ENCODE peak calls at places on chromosomes 12 and 14, in four cellular contexts. One of them, this sample, is unnamed.

GRCh38 chr12:68406134-68406576 is 74.0 kb upstream of the MDM1 start:
- DNase-seq in fibroblast of lung: peak
- DNase-seq in stomach: peak
- DNase-seq in astrocyte of the spinal cord: peak
- DNase-seq in this sample: peak

GRCh38 chr12:57372233-57372632 is 58.6 kb downstream of the R3HDM2 start:
- DNase-seq in astrocyte of the spinal cord: no peak
- DNase-seq in fibroblast of lung: peak
- DNase-seq in stomach: no peak
- DNase-seq in this sample: peak

GRCh38 chr12:59929091-59929490 is 333.3 kb downstream of the SLC16A7 start:
- DNase-seq in stomach: peak
- DNase-seq in astrocyte of the spinal cord: peak
- DNase-seq in fibroblast of lung: peak
- DNase-seq in this sample: peak

GRCh38 chr12:2739832-2740641 is 54.7 kb upstream of the FKBP4 start:
- DNase-seq in stomach: peak
- DNase-seq in astrocyte of the spinal cord: peak
- DNase-seq in fibroblast of lung: peak
- DNase-seq in this sample: peak

GRCh38 chr12:118033331-118033730 is 16.8 kb downstream of the RFC5 start:
- DNase-seq in astrocyte of the spinal cord: no peak
- DNase-seq in fibroblast of lung: no peak
- DNase-seq in stomach: no peak
- DNase-seq in this sample: peak

GRCh38 chr12:116999066-116999465 is 88.3 kb downstream of the FBXW8 start:
- DNase-seq in fibroblast of lung: no peak
- DNase-seq in stomach: no peak
- DNase-seq in astrocyte of the spinal cord: no peak
- DNase-seq in this sample: no peak

GRCh38 chr14:65131176-65131765 is 29.0 kb upstream of the MAX start:
- DNase-seq in astrocyte of the spinal cord: peak
- DNase-seq in fibroblast of lung: peak
- DNase-seq in stomach: no peak
- DNase-seq in this sample: no peak

GRCh38 chr12:59651230-59651920 is 55.5 kb downstream of the SLC16A7 start:
- DNase-seq in astrocyte of the spinal cord: peak
- DNase-seq in stomach: no peak
- DNase-seq in fibroblast of lung: peak
- DNase-seq in this sample: peak

GRCh38 chr12:110287986-110288385 is 6.9 kb downstream of the ATP2A2 start:
- DNase-seq in astrocyte of the spinal cord: no peak
- DNase-seq in fibroblast of lung: no peak
- DNase-seq in stomach: no peak
- DNase-seq in this sample: no peak

GRCh38 chr12:15530361-15530760 is 208.1 kb downstream of the PTPRO start:
- DNase-seq in fibroblast of lung: no peak
- DNase-seq in stomach: no peak
- DNase-seq in astrocyte of the spinal cord: no peak
- DNase-seq in this sample: no peak

GRCh38 chr14:61280526-61281185 is 482 bp downstream of the TMEM30B start:
- DNase-seq in astrocyte of the spinal cord: peak
- DNase-seq in fibroblast of lung: peak
- DNase-seq in stomach: peak
- DNase-seq in this sample: peak

GRCh38 chr14:54108481-54109471 is 152.2 kb upstream of the BMP4 start:
- DNase-seq in fibroblast of lung: peak
- DNase-seq in stomach: no peak
- DNase-seq in astrocyte of the spinal cord: peak
- DNase-seq in this sample: peak

GRCh38 chr12:132495165-132495544 is 5.2 kb downstream of the FBRSL1 start:
- DNase-seq in astrocyte of the spinal cord: no peak
- DNase-seq in stomach: no peak
- DNase-seq in fibroblast of lung: no peak
- DNase-seq in this sample: no peak

GRCh38 chr12:102438047-102438822 is 42.1 kb downstream of the IGF1 start:
- DNase-seq in fibroblast of lung: peak
- DNase-seq in astrocyte of the spinal cord: peak
- DNase-seq in stomach: no peak
- DNase-seq in this sample: peak

GRCh38 chr12:108704527-108704926 is 26.8 kb downstream of the CORO1C start:
- DNase-seq in astrocyte of the spinal cord: no peak
- DNase-seq in stomach: no peak
- DNase-seq in fibroblast of lung: no peak
- DNase-seq in this sample: no peak

GRCh38 chr14:79424462-79424861 is 786.8 kb downstream of the DIO2 start:
- DNase-seq in astrocyte of the spinal cord: no peak
- DNase-seq in fibroblast of lung: no peak
- DNase-seq in stomach: no peak
- DNase-seq in this sample: peak

GRCh38 chr12:49868952-49869815 is 26.3 kb upstream of the BCDIN3D start:
- DNase-seq in astrocyte of the spinal cord: peak
- DNase-seq in stomach: peak
- DNase-seq in fibroblast of lung: peak
- DNase-seq in this sample: peak

GRCh38 chr14:56280843-56281242 is 162.6 kb downstream of the PELI2 start:
- DNase-seq in stomach: no peak
- DNase-seq in astrocyte of the spinal cord: no peak
- DNase-seq in fibroblast of lung: no peak
- DNase-seq in this sample: no peak

GRCh38 chr12:47882796-47883546 is 21.8 kb downstream of the VDR start:
- DNase-seq in astrocyte of the spinal cord: no peak
- DNase-seq in stomach: peak
- DNase-seq in fibroblast of lung: peak
- DNase-seq in this sample: no peak

GRCh38 chr12:121196902-121197301 is 13.0 kb upstream of the P2RX4 start:
- DNase-seq in astrocyte of the spinal cord: no peak
- DNase-seq in stomach: no peak
- DNase-seq in fibroblast of lung: peak
- DNase-seq in this sample: no peak

GRCh38 chr12:108935165-108935564 is 55.3 kb downstream of the DAO start:
- DNase-seq in fibroblast of lung: no peak
- DNase-seq in astrocyte of the spinal cord: no peak
- DNase-seq in stomach: no peak
- DNase-seq in this sample: no peak

GRCh38 chr12:123033392-123034021 is 53.0 kb downstream of the ARL6IP4 start:
- DNase-seq in stomach: no peak
- DNase-seq in astrocyte of the spinal cord: no peak
- DNase-seq in fibroblast of lung: no peak
- DNase-seq in this sample: no peak

DNA sequence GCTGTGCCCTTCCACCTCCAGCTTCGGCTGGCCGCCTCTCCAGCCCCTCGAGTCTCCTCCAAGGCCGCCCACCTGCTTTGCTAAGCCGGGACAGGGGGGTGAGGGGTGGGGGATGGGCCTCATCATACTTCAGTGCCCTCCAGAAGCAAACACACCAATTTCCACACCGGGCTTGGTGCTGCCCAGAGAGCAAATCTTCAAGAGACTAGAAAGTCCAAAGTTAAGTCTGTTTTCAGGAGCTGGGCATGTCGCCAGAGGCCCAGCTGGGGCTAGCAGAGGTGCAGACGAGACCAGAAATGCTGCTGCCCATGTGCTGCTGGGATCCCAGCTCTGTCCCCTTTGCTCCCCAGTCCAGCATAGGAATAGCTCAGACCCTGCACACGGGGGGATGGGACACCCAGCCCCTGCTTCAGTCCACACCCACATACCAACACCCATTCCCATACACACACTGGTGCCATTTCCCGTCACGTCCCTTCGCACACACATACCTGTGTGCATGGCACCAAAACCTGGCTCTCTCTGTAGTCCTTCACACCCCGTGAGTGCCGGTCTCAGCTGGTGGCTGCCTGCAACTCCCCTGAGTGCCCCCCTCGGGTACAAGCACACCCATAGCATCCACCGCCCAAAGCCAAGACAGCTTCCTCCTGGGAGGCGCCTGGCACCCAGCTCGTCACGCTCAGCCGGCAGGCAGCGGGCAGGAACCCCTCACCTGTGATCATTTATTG is 994 bp downstream of the SLC6A12 start:
- DNase-seq in stomach: peak
- DNase-seq in fibroblast of lung: no peak
- DNase-seq in astrocyte of the spinal cord: no peak
- DNase-seq in this sample: no peak
- H3K4me3 ChIP-seq in stomach: peak
- H3K4me3 ChIP-seq in fibroblast of lung: no peak
- H3K4me3 ChIP-seq in astrocyte of the spinal cord: no peak
- H3K4me3 ChIP-seq in this sample: no peak

DNA sequence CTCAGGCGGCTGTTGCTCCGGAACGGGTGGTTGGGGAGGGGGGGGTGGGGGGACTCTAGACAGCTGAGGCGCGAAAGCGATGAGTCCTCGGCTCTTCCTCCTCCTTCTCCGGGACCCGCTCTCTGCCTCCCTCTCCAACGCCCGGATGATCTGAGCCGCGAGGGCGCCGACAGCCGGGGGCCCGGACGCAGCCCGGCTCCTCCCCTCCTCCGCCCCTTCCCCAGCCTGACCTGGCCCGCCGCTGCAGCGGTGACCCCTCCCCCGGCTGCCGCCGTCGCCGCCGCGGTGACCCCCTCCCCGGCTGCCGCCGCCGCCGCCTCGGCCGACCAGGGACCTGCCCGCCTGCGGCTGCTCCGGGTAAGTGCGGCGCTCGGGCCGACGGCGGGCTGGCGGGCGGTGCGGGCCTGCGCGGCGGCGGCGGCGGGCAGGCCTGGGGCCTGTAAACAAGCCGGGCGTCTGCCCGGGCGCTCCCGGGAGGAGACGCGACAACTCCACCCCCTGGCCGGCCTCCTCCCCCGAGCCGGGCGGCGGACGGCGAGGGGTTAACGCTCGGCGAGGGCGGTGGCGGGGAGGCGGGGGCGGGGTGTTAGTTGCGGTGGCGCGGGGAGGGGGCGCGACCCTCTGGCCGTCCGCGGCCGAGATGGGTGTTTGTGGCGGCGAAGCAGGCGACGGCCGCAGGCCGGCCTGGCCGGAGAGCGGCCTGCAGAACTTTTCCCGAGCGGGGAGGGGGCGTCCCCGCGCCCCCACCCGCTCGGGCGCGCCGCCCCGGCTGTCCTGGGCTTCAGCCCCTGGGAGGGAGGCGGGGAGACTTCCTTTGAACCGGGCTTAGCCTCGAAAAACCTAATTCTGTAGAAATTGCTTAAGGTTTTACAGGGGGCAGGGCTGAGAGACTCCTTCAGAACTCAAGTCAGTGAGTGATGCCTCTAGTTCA is 565 bp downstream of the PPM1A start:
- DNase-seq in astrocyte of the spinal cord: peak
- DNase-seq in fibroblast of lung: peak
- DNase-seq in stomach: peak
- DNase-seq in this sample: peak
- TF ChIP-seq CTCF in astrocyte of the spinal cord: no peak
- TF ChIP-seq CTCF in fibroblast of lung: no peak
- TF ChIP-seq CTCF in stomach: no peak
- TF ChIP-seq CTCF in this sample: no peak

GRCh38 chr12:10404798-10405197 is 4.8 kb downstream of the KLRC4 start:
- DNase-seq in astrocyte of the spinal cord: no peak
- DNase-seq in stomach: no peak
- DNase-seq in fibroblast of lung: no peak
- DNase-seq in this sample: no peak
- H3K4me3 ChIP-seq in astrocyte of the spinal cord: no peak
- H3K4me3 ChIP-seq in stomach: no peak
- H3K4me3 ChIP-seq in fibroblast of lung: no peak
- H3K4me3 ChIP-seq in this sample: no peak

GRCh38 chr12:107091989-107092641 is 1.2 kb downstream of the CRY1 start:
- DNase-seq in stomach: no peak
- DNase-seq in astrocyte of the spinal cord: peak
- DNase-seq in fibroblast of lung: peak
- DNase-seq in this sample: peak
- TF ChIP-seq CTCF in stomach: peak
- TF ChIP-seq CTCF in astrocyte of the spinal cord: peak
- TF ChIP-seq CTCF in fibroblast of lung: peak
- TF ChIP-seq CTCF in this sample: peak

GRCh38 chr12:29329411-29329810 is 51.6 kb downstream of the ERGIC2 start:
- DNase-seq in fibroblast of lung: no peak
- DNase-seq in astrocyte of the spinal cord: no peak
- DNase-seq in stomach: no peak
- DNase-seq in this sample: no peak
- H3K4me3 ChIP-seq in fibroblast of lung: no peak
- H3K4me3 ChIP-seq in astrocyte of the spinal cord: no peak
- H3K4me3 ChIP-seq in stomach: no peak
- H3K4me3 ChIP-seq in this sample: no peak

DNA sequence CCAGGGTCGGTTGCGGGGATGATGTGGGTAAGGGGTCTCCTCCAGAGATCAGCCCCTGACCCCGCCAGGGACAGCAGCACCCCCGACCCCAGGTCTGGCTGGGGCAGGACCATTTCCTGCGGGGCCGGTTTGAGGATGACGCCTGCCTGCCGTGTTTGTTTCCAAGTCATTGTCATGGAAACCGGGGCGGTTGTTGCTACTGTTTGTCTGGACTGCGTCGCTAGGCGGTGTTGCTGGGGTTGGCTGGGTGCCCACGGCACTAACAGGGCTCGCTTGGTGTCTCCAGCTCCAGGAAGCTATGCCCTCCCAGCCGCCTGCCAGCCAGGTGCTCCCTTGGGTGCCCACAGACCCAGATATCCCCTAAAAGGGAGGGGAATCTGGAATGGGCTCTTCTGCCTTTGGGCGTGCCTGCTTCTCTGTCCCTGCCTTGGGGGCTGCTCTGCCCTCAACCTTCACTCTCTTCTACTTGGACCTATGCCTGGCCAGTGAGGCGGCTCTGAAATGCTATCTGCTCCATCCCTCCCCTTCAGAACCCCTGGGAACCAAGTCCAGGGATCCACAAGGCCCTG is 4.7 kb upstream of the CRIP1 start:
- DNase-seq in stomach: peak
- DNase-seq in fibroblast of lung: peak
- DNase-seq in astrocyte of the spinal cord: peak
- DNase-seq in this sample: peak
- TF ChIP-seq CTCF in stomach: peak
- TF ChIP-seq CTCF in fibroblast of lung: peak
- TF ChIP-seq CTCF in astrocyte of the spinal cord: peak
- TF ChIP-seq CTCF in this sample: peak

DNA sequence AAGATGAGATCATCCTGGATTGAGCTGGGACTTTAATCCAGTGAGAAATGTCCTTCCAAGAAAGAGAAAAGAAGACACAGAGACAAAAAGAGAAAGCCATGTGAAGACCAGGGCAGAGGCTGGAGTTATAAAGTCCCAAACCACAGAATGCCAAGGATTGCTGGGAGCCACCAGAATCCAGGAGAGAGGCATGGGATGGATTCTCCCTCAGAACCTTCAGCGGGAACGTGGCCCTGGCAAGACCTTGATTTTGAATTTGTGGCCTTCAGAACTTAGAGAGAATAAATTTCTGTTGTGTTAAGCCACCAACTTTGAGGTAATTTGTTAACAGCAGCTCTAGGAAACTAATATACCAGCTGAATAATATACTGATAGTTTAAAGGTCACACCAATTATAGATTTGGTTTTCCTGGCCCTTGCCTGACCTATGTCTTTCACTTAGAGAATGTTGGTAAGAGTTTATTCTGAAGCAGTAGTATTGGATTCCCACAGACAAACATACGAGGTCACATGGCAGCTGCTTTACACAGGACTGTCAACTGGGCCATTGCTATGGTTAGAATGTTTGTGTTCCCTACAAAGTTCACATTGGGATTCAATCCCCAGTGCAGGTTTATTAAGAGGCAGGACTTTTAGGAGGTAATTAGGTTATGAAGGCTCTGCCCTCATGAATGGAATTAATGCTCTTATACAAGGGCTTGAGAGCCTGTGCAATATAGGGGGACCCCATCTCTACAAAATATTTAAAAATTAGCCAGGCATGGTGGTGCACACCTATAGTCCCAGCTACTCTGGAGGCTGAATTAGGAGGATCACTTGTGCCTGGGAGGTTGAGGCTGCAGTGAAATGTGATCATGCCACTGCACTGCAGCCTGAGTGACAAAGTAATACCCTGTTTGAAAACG is 156.5 kb upstream of the EEA1 start:
- DNase-seq in fibroblast of lung: no peak
- DNase-seq in stomach: no peak
- DNase-seq in astrocyte of the spinal cord: no peak
- DNase-seq in this sample: no peak
- H3K4me3 ChIP-seq in fibroblast of lung: no peak
- H3K4me3 ChIP-seq in stomach: no peak
- H3K4me3 ChIP-seq in astrocyte of the spinal cord: no peak
- H3K4me3 ChIP-seq in this sample: no peak